ENCODE peak calls at places on chromosomes 1 and 21, in ten cellular contexts. One of them, this sample, is unnamed.

GRCh38 chr1:179807691-179808485 is 64.8 kb downstream of the FAM163A start:
- DNase-seq in right lobe of liver: no peak
- DNase-seq in germinal center: no peak
- DNase-seq in HFFc6: peak
- DNase-seq in activated naive CD8-positive, alpha-beta T cell treated with anti-CD3 and anti-CD28 coated beads for 36 hours: no peak
- DNase-seq in T-helper 9 cell: no peak
- DNase-seq in type B pancreatic cell: no peak
- DNase-seq in activated B cell treated with CpG ODN at 0.5 μM for 24 hours: no peak
- DNase-seq in uterus: no peak
- DNase-seq in progenitor cell of endocrine pancreas: no peak
- DNase-seq in this sample: no peak

GRCh38 chr1:151946366-151946764 is 37.1 kb upstream of the THEM4 start:
- DNase-seq in right lobe of liver: no peak
- DNase-seq in germinal center: no peak
- DNase-seq in HFFc6: peak
- DNase-seq in activated naive CD8-positive, alpha-beta T cell treated with anti-CD3 and anti-CD28 coated beads for 36 hours: peak
- DNase-seq in T-helper 9 cell: no peak
- DNase-seq in type B pancreatic cell: no peak
- DNase-seq in activated B cell treated with CpG ODN at 0.5 μM for 24 hours: no peak
- DNase-seq in uterus: no peak
- DNase-seq in progenitor cell of endocrine pancreas: no peak
- DNase-seq in this sample: no peak

GRCh38 chr1:206684478-206685255 is at the start of gene MAPKAPK2:
- DNase-seq in right lobe of liver: peak
- DNase-seq in germinal center: peak
- DNase-seq in HFFc6: no peak
- DNase-seq in activated naive CD8-positive, alpha-beta T cell treated with anti-CD3 and anti-CD28 coated beads for 36 hours: peak
- DNase-seq in T-helper 9 cell: peak
- DNase-seq in type B pancreatic cell: peak
- DNase-seq in activated B cell treated with CpG ODN at 0.5 μM for 24 hours: peak
- DNase-seq in uterus: peak
- DNase-seq in progenitor cell of endocrine pancreas: peak
- DNase-seq in this sample: peak

GRCh38 chr1:21818661-21819060 is 6.6 kb downstream of the LDLRAD2 start:
- DNase-seq in right lobe of liver: no peak
- DNase-seq in germinal center: peak
- DNase-seq in HFFc6: no peak
- DNase-seq in activated naive CD8-positive, alpha-beta T cell treated with anti-CD3 and anti-CD28 coated beads for 36 hours: peak
- DNase-seq in T-helper 9 cell: no peak
- DNase-seq in type B pancreatic cell: no peak
- DNase-seq in activated B cell treated with CpG ODN at 0.5 μM for 24 hours: no peak
- DNase-seq in uterus: no peak
- DNase-seq in progenitor cell of endocrine pancreas: no peak
- DNase-seq in this sample: peak

GRCh38 chr1:117271129-117271528 is 60.4 kb upstream of the VTCN1 start:
- DNase-seq in right lobe of liver: no peak
- DNase-seq in germinal center: no peak
- DNase-seq in HFFc6: no peak
- DNase-seq in activated naive CD8-positive, alpha-beta T cell treated with anti-CD3 and anti-CD28 coated beads for 36 hours: no peak
- DNase-seq in T-helper 9 cell: no peak
- DNase-seq in type B pancreatic cell: no peak
- DNase-seq in activated B cell treated with CpG ODN at 0.5 μM for 24 hours: no peak
- DNase-seq in uterus: no peak
- DNase-seq in progenitor cell of endocrine pancreas: no peak
- DNase-seq in this sample: no peak

GRCh38 chr1:54989473-54989872 is 9.0 kb downstream of the TMEM61 start:
- DNase-seq in right lobe of liver: no peak
- DNase-seq in germinal center: no peak
- DNase-seq in HFFc6: no peak
- DNase-seq in activated naive CD8-positive, alpha-beta T cell treated with anti-CD3 and anti-CD28 coated beads for 36 hours: no peak
- DNase-seq in T-helper 9 cell: no peak
- DNase-seq in type B pancreatic cell: no peak
- DNase-seq in activated B cell treated with CpG ODN at 0.5 μM for 24 hours: no peak
- DNase-seq in uterus: no peak
- DNase-seq in progenitor cell of endocrine pancreas: no peak
- DNase-seq in this sample: no peak

GRCh38 chr1:32774950-32775634 is 42.1 kb downstream of the YARS1 start:
- DNase-seq in right lobe of liver: no peak
- DNase-seq in germinal center: no peak
- DNase-seq in HFFc6: no peak
- DNase-seq in activated naive CD8-positive, alpha-beta T cell treated with anti-CD3 and anti-CD28 coated beads for 36 hours: no peak
- DNase-seq in T-helper 9 cell: no peak
- DNase-seq in type B pancreatic cell: no peak
- DNase-seq in activated B cell treated with CpG ODN at 0.5 μM for 24 hours: no peak
- DNase-seq in uterus: no peak
- DNase-seq in progenitor cell of endocrine pancreas: no peak
- DNase-seq in this sample: no peak

GRCh38 chr1:228938248-228938891 is 203.1 kb downstream of the RHOU start:
- DNase-seq in right lobe of liver: no peak
- DNase-seq in germinal center: no peak
- DNase-seq in HFFc6: no peak
- DNase-seq in activated naive CD8-positive, alpha-beta T cell treated with anti-CD3 and anti-CD28 coated beads for 36 hours: peak
- DNase-seq in T-helper 9 cell: no peak
- DNase-seq in type B pancreatic cell: no peak
- DNase-seq in activated B cell treated with CpG ODN at 0.5 μM for 24 hours: no peak
- DNase-seq in uterus: peak
- DNase-seq in progenitor cell of endocrine pancreas: no peak
- DNase-seq in this sample: no peak

GRCh38 chr1:162564762-162565218 is 3.3 kb downstream of the UAP1 start:
- DNase-seq in right lobe of liver: no peak
- DNase-seq in germinal center: no peak
- DNase-seq in HFFc6: no peak
- DNase-seq in activated naive CD8-positive, alpha-beta T cell treated with anti-CD3 and anti-CD28 coated beads for 36 hours: no peak
- DNase-seq in T-helper 9 cell: no peak
- DNase-seq in type B pancreatic cell: no peak
- DNase-seq in activated B cell treated with CpG ODN at 0.5 μM for 24 hours: no peak
- DNase-seq in uterus: no peak
- DNase-seq in progenitor cell of endocrine pancreas: no peak
- DNase-seq in this sample: no peak

GRCh38 chr1:189510827-189511226 is 966.8 kb downstream of the BRINP3 start:
- DNase-seq in right lobe of liver: no peak
- DNase-seq in germinal center: no peak
- DNase-seq in HFFc6: no peak
- DNase-seq in activated naive CD8-positive, alpha-beta T cell treated with anti-CD3 and anti-CD28 coated beads for 36 hours: no peak
- DNase-seq in T-helper 9 cell: no peak
- DNase-seq in type B pancreatic cell: no peak
- DNase-seq in activated B cell treated with CpG ODN at 0.5 μM for 24 hours: no peak
- DNase-seq in uterus: no peak
- DNase-seq in progenitor cell of endocrine pancreas: no peak
- DNase-seq in this sample: no peak

GRCh38 chr1:42679364-42679983 is 2.7 kb upstream of the YBX1 start:
- DNase-seq in right lobe of liver: no peak
- DNase-seq in germinal center: no peak
- DNase-seq in HFFc6: peak
- DNase-seq in activated naive CD8-positive, alpha-beta T cell treated with anti-CD3 and anti-CD28 coated beads for 36 hours: no peak
- DNase-seq in T-helper 9 cell: no peak
- DNase-seq in type B pancreatic cell: no peak
- DNase-seq in activated B cell treated with CpG ODN at 0.5 μM for 24 hours: no peak
- DNase-seq in uterus: no peak
- DNase-seq in progenitor cell of endocrine pancreas: no peak
- DNase-seq in this sample: no peak

GRCh38 chr1:9651565-9652378 is at the start of gene PIK3CD:
- DNase-seq in right lobe of liver: peak
- DNase-seq in germinal center: peak
- DNase-seq in HFFc6: no peak
- DNase-seq in activated naive CD8-positive, alpha-beta T cell treated with anti-CD3 and anti-CD28 coated beads for 36 hours: peak
- DNase-seq in T-helper 9 cell: peak
- DNase-seq in type B pancreatic cell: no peak
- DNase-seq in activated B cell treated with CpG ODN at 0.5 μM for 24 hours: peak
- DNase-seq in uterus: no peak
- DNase-seq in progenitor cell of endocrine pancreas: peak
- DNase-seq in this sample: peak

GRCh38 chr1:235069577-235070563 is 58.8 kb downstream of the TOMM20 start:
- DNase-seq in right lobe of liver: peak
- DNase-seq in germinal center: no peak
- DNase-seq in HFFc6: peak
- DNase-seq in activated naive CD8-positive, alpha-beta T cell treated with anti-CD3 and anti-CD28 coated beads for 36 hours: no peak
- DNase-seq in T-helper 9 cell: no peak
- DNase-seq in type B pancreatic cell: no peak
- DNase-seq in activated B cell treated with CpG ODN at 0.5 μM for 24 hours: no peak
- DNase-seq in uterus: no peak
- DNase-seq in progenitor cell of endocrine pancreas: no peak
- DNase-seq in this sample: no peak

GRCh38 chr1:242467556-242468145 is 56.8 kb downstream of the PLD5 start:
- DNase-seq in right lobe of liver: no peak
- DNase-seq in germinal center: peak
- DNase-seq in HFFc6: peak
- DNase-seq in activated naive CD8-positive, alpha-beta T cell treated with anti-CD3 and anti-CD28 coated beads for 36 hours: peak
- DNase-seq in T-helper 9 cell: peak
- DNase-seq in type B pancreatic cell: no peak
- DNase-seq in activated B cell treated with CpG ODN at 0.5 μM for 24 hours: no peak
- DNase-seq in uterus: peak
- DNase-seq in progenitor cell of endocrine pancreas: peak
- DNase-seq in this sample: peak

GRCh38 chr1:90768826-90769225 is 51.7 kb upstream of the BARHL2 start:
- DNase-seq in right lobe of liver: no peak
- DNase-seq in germinal center: no peak
- DNase-seq in HFFc6: no peak
- DNase-seq in activated naive CD8-positive, alpha-beta T cell treated with anti-CD3 and anti-CD28 coated beads for 36 hours: no peak
- DNase-seq in T-helper 9 cell: no peak
- DNase-seq in type B pancreatic cell: no peak
- DNase-seq in activated B cell treated with CpG ODN at 0.5 μM for 24 hours: no peak
- DNase-seq in uterus: no peak
- DNase-seq in progenitor cell of endocrine pancreas: no peak
- DNase-seq in this sample: no peak

GRCh38 chr1:21238141-21238800 is 52.0 kb downstream of the ECE1 start:
- DNase-seq in right lobe of liver: no peak
- DNase-seq in germinal center: no peak
- DNase-seq in HFFc6: peak
- DNase-seq in activated naive CD8-positive, alpha-beta T cell treated with anti-CD3 and anti-CD28 coated beads for 36 hours: no peak
- DNase-seq in T-helper 9 cell: no peak
- DNase-seq in type B pancreatic cell: no peak
- DNase-seq in activated B cell treated with CpG ODN at 0.5 μM for 24 hours: no peak
- DNase-seq in uterus: no peak
- DNase-seq in progenitor cell of endocrine pancreas: no peak
- DNase-seq in this sample: no peak

GRCh38 chr1:85465099-85465790 is at the start of gene DDAH1:
- DNase-seq in right lobe of liver: peak
- DNase-seq in germinal center: peak
- DNase-seq in HFFc6: peak
- DNase-seq in activated naive CD8-positive, alpha-beta T cell treated with anti-CD3 and anti-CD28 coated beads for 36 hours: peak
- DNase-seq in T-helper 9 cell: no peak
- DNase-seq in type B pancreatic cell: peak
- DNase-seq in activated B cell treated with CpG ODN at 0.5 μM for 24 hours: no peak
- DNase-seq in uterus: peak
- DNase-seq in progenitor cell of endocrine pancreas: peak
- DNase-seq in this sample: peak

GRCh38 chr1:153852170-153852569 is 70.6 kb downstream of the GATAD2B start:
- DNase-seq in right lobe of liver: no peak
- DNase-seq in germinal center: no peak
- DNase-seq in HFFc6: no peak
- DNase-seq in activated naive CD8-positive, alpha-beta T cell treated with anti-CD3 and anti-CD28 coated beads for 36 hours: no peak
- DNase-seq in T-helper 9 cell: no peak
- DNase-seq in type B pancreatic cell: no peak
- DNase-seq in activated B cell treated with CpG ODN at 0.5 μM for 24 hours: no peak
- DNase-seq in uterus: no peak
- DNase-seq in progenitor cell of endocrine pancreas: no peak
- DNase-seq in this sample: no peak

GRCh38 chr1:8874230-8875201 is 4.0 kb downstream of the ENO1 start:
- DNase-seq in right lobe of liver: no peak
- DNase-seq in germinal center: no peak
- DNase-seq in HFFc6: peak
- DNase-seq in activated naive CD8-positive, alpha-beta T cell treated with anti-CD3 and anti-CD28 coated beads for 36 hours: no peak
- DNase-seq in T-helper 9 cell: no peak
- DNase-seq in type B pancreatic cell: no peak
- DNase-seq in activated B cell treated with CpG ODN at 0.5 μM for 24 hours: no peak
- DNase-seq in uterus: no peak
- DNase-seq in progenitor cell of endocrine pancreas: no peak
- DNase-seq in this sample: no peak

GRCh38 chr1:205317311-205317917 is 4.1 kb downstream of the NUAK2 start:
- DNase-seq in right lobe of liver: peak
- DNase-seq in germinal center: no peak
- DNase-seq in HFFc6: no peak
- DNase-seq in activated naive CD8-positive, alpha-beta T cell treated with anti-CD3 and anti-CD28 coated beads for 36 hours: no peak
- DNase-seq in T-helper 9 cell: no peak
- DNase-seq in type B pancreatic cell: no peak
- DNase-seq in activated B cell treated with CpG ODN at 0.5 μM for 24 hours: no peak
- DNase-seq in uterus: peak
- DNase-seq in progenitor cell of endocrine pancreas: no peak
- DNase-seq in this sample: no peak

GRCh38 chr21:38880578-38880966 is 74.8 kb downstream of the ETS2 start:
- DNase-seq in right lobe of liver: no peak
- DNase-seq in germinal center: no peak
- DNase-seq in HFFc6: no peak
- DNase-seq in activated naive CD8-positive, alpha-beta T cell treated with anti-CD3 and anti-CD28 coated beads for 36 hours: no peak
- DNase-seq in T-helper 9 cell: no peak
- DNase-seq in type B pancreatic cell: no peak
- DNase-seq in activated B cell treated with CpG ODN at 0.5 μM for 24 hours: no peak
- DNase-seq in uterus: no peak
- DNase-seq in progenitor cell of endocrine pancreas: no peak
- DNase-seq in this sample: no peak

GRCh38 chr1:186435336-186435735 is 25.6 kb downstream of the PDC start:
- DNase-seq in right lobe of liver: no peak
- DNase-seq in germinal center: no peak
- DNase-seq in HFFc6: no peak
- DNase-seq in activated naive CD8-positive, alpha-beta T cell treated with anti-CD3 and anti-CD28 coated beads for 36 hours: no peak
- DNase-seq in T-helper 9 cell: no peak
- DNase-seq in type B pancreatic cell: no peak
- DNase-seq in activated B cell treated with CpG ODN at 0.5 μM for 24 hours: no peak
- DNase-seq in uterus: no peak
- DNase-seq in progenitor cell of endocrine pancreas: no peak
- DNase-seq in this sample: no peak

GRCh38 chr1:186775881-186776560 is 52.7 kb upstream of the PLA2G4A start:
- DNase-seq in right lobe of liver: no peak
- DNase-seq in germinal center: no peak
- DNase-seq in HFFc6: no peak
- DNase-seq in activated naive CD8-positive, alpha-beta T cell treated with anti-CD3 and anti-CD28 coated beads for 36 hours: no peak
- DNase-seq in T-helper 9 cell: no peak
- DNase-seq in type B pancreatic cell: no peak
- DNase-seq in activated B cell treated with CpG ODN at 0.5 μM for 24 hours: no peak
- DNase-seq in uterus: no peak
- DNase-seq in progenitor cell of endocrine pancreas: no peak
- DNase-seq in this sample: no peak

GRCh38 chr1:27992271-27992670 is 32.5 kb downstream of the XKR8 start:
- DNase-seq in right lobe of liver: no peak
- DNase-seq in germinal center: no peak
- DNase-seq in HFFc6: no peak
- DNase-seq in activated naive CD8-positive, alpha-beta T cell treated with anti-CD3 and anti-CD28 coated beads for 36 hours: peak
- DNase-seq in T-helper 9 cell: peak
- DNase-seq in type B pancreatic cell: no peak
- DNase-seq in activated B cell treated with CpG ODN at 0.5 μM for 24 hours: no peak
- DNase-seq in uterus: no peak
- DNase-seq in progenitor cell of endocrine pancreas: no peak
- DNase-seq in this sample: no peak

GRCh38 chr1:154115180-154115579 is 39.7 kb downstream of the NUP210L start:
- DNase-seq in right lobe of liver: no peak
- DNase-seq in germinal center: no peak
- DNase-seq in HFFc6: no peak
- DNase-seq in activated naive CD8-positive, alpha-beta T cell treated with anti-CD3 and anti-CD28 coated beads for 36 hours: no peak
- DNase-seq in T-helper 9 cell: no peak
- DNase-seq in type B pancreatic cell: no peak
- DNase-seq in activated B cell treated with CpG ODN at 0.5 μM for 24 hours: no peak
- DNase-seq in uterus: no peak
- DNase-seq in progenitor cell of endocrine pancreas: no peak
- DNase-seq in this sample: no peak

GRCh38 chr1:228014235-228014930 is 7.6 kb downstream of the WNT3A start:
- DNase-seq in right lobe of liver: no peak
- DNase-seq in germinal center: no peak
- DNase-seq in HFFc6: no peak
- DNase-seq in activated naive CD8-positive, alpha-beta T cell treated with anti-CD3 and anti-CD28 coated beads for 36 hours: no peak
- DNase-seq in T-helper 9 cell: no peak
- DNase-seq in type B pancreatic cell: peak
- DNase-seq in activated B cell treated with CpG ODN at 0.5 μM for 24 hours: no peak
- DNase-seq in uterus: peak
- DNase-seq in progenitor cell of endocrine pancreas: peak
- DNase-seq in this sample: no peak

GRCh38 chr21:44406953-44407352 is 48.4 kb upstream of the LRRC3 start:
- DNase-seq in right lobe of liver: no peak
- DNase-seq in germinal center: no peak
- DNase-seq in HFFc6: no peak
- DNase-seq in activated naive CD8-positive, alpha-beta T cell treated with anti-CD3 and anti-CD28 coated beads for 36 hours: no peak
- DNase-seq in T-helper 9 cell: no peak
- DNase-seq in type B pancreatic cell: no peak
- DNase-seq in activated B cell treated with CpG ODN at 0.5 μM for 24 hours: no peak
- DNase-seq in uterus: no peak
- DNase-seq in progenitor cell of endocrine pancreas: no peak
- DNase-seq in this sample: no peak

GRCh38 chr1:32353886-32354570 is 8.3 kb downstream of the FAM229A start:
- DNase-seq in right lobe of liver: peak
- DNase-seq in germinal center: no peak
- DNase-seq in HFFc6: no peak
- DNase-seq in activated naive CD8-positive, alpha-beta T cell treated with anti-CD3 and anti-CD28 coated beads for 36 hours: no peak
- DNase-seq in T-helper 9 cell: no peak
- DNase-seq in type B pancreatic cell: no peak
- DNase-seq in activated B cell treated with CpG ODN at 0.5 μM for 24 hours: no peak
- DNase-seq in uterus: peak
- DNase-seq in progenitor cell of endocrine pancreas: no peak
- DNase-seq in this sample: no peak